ENCODE peak calls at places on chromosomes 11 and 22, in four cellular contexts. X, Y, J and V are unnamed samples.

GRCh38 chr22:25051073-25051472 is 98.6 kb downstream of the KIAA1671 start:
- DNase-seq in X (no peak), J (no peak), Y (no peak), V (no peak)

GRCh38 chr11:58963551-58964075 is 24.3 kb downstream of the GLYATL1 start:
- DNase-seq in Y (peak; percentile 65), X (no peak), J (peak; percentile 81), V (no peak)

GRCh38 chr11:68014157-68014965 is 4.2 kb downstream of the ALDH3B1 start:
- DNase-seq in Y (peak; percentile 55), J (no peak), X (no peak), V (peak; percentile 97)

GRCh38 chr11:123588117-123588815 is 66.2 kb downstream of the SCN3B start:
- DNase-seq in X (no peak), J (no peak), Y (peak; percentile 62), V (no peak)

GRCh38 chr22:39738746-39739145 is 154.8 kb downstream of the ENTHD1 start:
- DNase-seq in Y (no peak), J (no peak), X (no peak), V (no peak)

GRCh38 chr11:65290448-65291165 is 24.1 kb upstream of the CDC42EP2 start:
- DNase-seq in J (no peak), X (peak; percentile 59), Y (peak; percentile 93), V (peak; percentile 89)

GRCh38 chr22:33357894-33358440 is 299.8 kb upstream of the SYN3 start:
- DNase-seq in J (no peak), Y (no peak), X (no peak), V (no peak)

GRCh38 chr22:29738118-29738815 is 18.5 kb downstream of the CABP7 start:
- DNase-seq in Y (no peak), J (no peak), X (no peak), V (no peak)

GRCh38 chr11:42093541-42093940 is 634.1 kb upstream of the LRRC4C start:
- DNase-seq in J (no peak), X (no peak), Y (no peak), V (no peak)

GRCh38 chr11:61962213-61963015 is 5.0 kb downstream of the FTH1 start:
- DNase-seq in X (no peak), Y (no peak), J (no peak), V (no peak)

GRCh38 chr11:35944503-35945136 is 758 bp downstream of the LDLRAD3 start:
- DNase-seq in Y (no peak), J (peak; percentile 33), X (no peak), V (peak; percentile 57)

GRCh38 chr22:28329582-28330073 is 350.0 kb downstream of the TTC28 start:
- DNase-seq in Y (no peak), X (no peak), J (no peak), V (no peak)

GRCh38 chr11:64251986-64252837 is 882 bp downstream of the PLCB3 start:
- DNase-seq in J (peak; percentile 52), Y (peak; percentile 59), X (no peak), V (peak; percentile 57)

GRCh38 chr11:28697920-28698827 is 590.0 kb downstream of the METTL15 start:
- DNase-seq in Y (peak; percentile 64), J (peak; percentile 84), X (no peak), V (peak; percentile 49)

GRCh38 chr11:96014234-96014633 is 90.3 kb upstream of the MTMR2 start:
- DNase-seq in X (no peak), J (no peak), Y (no peak), V (no peak)

DNA sequence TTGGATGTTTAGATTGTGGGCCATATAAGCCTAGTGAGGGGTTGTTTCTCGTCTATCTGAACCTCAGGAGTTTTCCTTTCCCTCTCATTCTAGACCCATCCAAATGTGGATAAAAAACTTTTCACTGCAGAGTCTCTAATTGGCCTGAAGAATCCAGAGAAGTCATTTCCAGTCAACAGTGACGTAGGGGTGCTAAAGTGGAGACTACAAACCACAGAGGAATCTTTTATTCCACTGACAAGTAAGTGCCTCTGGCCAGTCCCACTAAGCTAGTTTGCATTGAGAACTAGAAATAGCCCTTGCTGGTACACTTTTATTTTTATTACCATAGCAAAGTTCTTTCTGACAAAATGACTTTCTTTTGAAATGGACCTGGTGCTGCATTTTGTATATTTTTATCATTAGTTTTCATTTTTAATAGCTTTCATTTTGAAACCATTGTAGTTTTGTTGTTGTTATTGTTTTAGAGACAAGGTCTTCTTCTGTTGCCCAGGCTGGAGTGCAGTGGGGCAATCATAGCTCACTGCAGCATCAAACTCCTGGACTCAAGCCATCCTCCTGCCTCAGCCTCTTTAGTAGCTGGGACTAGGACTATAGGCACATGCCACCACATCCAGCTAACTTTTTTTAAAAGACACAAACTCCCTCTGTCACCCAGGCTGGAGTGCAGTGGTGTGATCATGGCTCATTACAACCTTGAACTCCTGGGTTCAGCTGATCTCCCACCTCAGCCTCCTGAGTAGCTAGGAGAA is 14.6 kb upstream of the PHLDB1 start:
- DNase-seq in Y (no peak), X (no peak), J (no peak), V (no peak)
- H3K27me3 ChIP-seq in Y (no peaks in the 10 kb centered on the region), X (no peaks in the 10 kb centered on the region), J (no peaks in the 10 kb centered on the region), V (no peaks in the 10 kb centered on the region)

GRCh38 chr22:31637375-31637937 is 24.6 kb downstream of the PISD start:
- DNase-seq in Y (no peak), X (no peak), J (no peak), V (no peak)

GRCh38 chr22:31631381-31631780 is 30.6 kb downstream of the PISD start:
- DNase-seq in Y (no peak), J (no peak), X (no peak), V (no peak)

GRCh38 chr22:31637938-31638618 is 23.9 kb downstream of the PISD start:
- DNase-seq in Y (no peak), X (no peak), J (no peak), V (no peak)

GRCh38 chr22:31639640-31640039 is 22.4 kb downstream of the PISD start:
- DNase-seq in Y (no peak), J (no peak), X (no peak), V (no peak)

GRCh38 chr22:31635638-31636306 is 26.2 kb downstream of the PISD start:
- DNase-seq in X (no peak), J (no peak), Y (peak; percentile 55), V (no peak)
- H3K27ac ChIP-seq in X (no peak overlapping the region), J (no peak overlapping the region), Y (peak overlapping the region; percentile 52), V (no peak overlapping the region)

DNA sequence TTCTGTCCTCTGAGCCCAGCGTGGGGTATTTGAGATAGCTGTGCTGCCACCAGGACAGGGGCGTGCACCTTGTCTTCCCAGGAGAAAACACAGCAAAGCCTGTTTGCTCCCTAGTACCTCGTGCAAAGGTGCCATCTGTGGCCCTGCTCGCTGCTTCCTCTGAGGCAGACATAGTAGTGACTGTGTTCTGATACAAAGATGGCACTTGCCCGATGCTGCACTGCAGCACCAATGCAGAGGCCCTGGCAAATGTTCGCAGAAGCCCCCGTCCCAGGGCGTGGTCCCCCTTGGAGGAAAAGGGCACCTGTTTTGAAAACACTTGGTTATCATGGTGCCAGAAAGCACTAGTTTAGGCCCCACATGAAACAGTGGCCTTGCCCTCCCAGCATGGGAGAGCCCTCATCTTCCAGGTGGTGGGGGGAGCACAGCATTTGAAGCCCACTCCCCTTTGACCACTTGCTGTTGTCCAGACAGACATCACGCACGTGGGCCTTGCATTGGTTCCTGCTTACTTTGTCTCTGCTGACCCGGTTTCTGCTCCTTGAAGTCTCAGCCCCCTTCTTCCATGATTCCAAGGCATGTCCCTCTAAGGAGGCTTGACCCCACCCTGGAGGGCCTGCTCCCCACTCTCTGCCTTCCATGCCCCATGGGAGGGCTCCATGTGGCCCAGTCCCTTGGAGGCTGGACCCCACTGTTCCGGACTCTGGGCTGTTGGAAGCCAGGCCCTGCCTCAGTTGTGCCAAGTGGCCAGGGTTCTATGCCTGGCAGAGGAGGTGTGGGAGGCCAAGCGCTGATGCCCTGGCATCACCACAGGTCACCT is 109.5 kb downstream of the KCNQ1OT1 start:
- DNase-seq in X (no peak), Y (peak; percentile 3), J (no peak), V (no peak)
- H3K27me3 ChIP-seq in X (no peaks in the 10 kb centered on the region), Y (no peaks in the 10 kb centered on the region), J (peaks cover 82% of the 10 kb centered on the region), V (peaks cover 8% of the 10 kb centered on the region)

GRCh38 chr11:86747801-86748200 is 52.5 kb upstream of the PRSS23 start:
- DNase-seq in X (no peak), J (no peak), Y (no peak), V (no peak)

GRCh38 chr11:86745571-86745970 is 54.8 kb upstream of the PRSS23 start:
- DNase-seq in X (no peak), Y (no peak), J (no peak), V (no peak)

GRCh38 chr11:86748296-86748695 is 52.0 kb upstream of the PRSS23 start:
- DNase-seq in Y (no peak), J (no peak), X (no peak), V (peak; percentile 31)

GRCh38 chr11:86749376-86749775 is 51.0 kb upstream of the PRSS23 start:
- DNase-seq in Y (no peak), J (peak; percentile 28), X (no peak), V (no peak)

DNA sequence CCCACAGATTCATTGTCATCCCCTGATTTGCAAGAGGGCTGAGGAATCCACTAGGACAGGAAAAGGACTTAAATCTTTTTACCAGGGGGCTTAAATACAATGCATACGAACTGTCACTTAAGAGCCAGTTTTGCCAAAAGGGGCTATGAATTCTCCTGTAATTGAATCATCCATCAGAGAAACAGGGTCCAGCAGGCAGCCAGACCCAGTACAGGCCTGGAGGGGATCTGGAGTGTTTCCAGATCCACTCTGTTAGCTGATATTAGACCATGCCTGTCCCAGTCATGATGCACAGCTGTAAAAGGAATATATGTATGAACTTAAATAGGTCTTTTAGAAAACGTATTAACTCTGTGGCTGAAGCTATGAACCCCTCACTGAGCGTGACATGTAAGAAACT is 53.8 kb upstream of the PRSS23 start:
- DNase-seq in J (no peak), Y (no peak), X (no peak), V (no peak)
- H3K27ac ChIP-seq in J (no peak overlapping the region), Y (no peak overlapping the region), X (no peak overlapping the region), V (peak overlapping the region; percentile 99)

DNA sequence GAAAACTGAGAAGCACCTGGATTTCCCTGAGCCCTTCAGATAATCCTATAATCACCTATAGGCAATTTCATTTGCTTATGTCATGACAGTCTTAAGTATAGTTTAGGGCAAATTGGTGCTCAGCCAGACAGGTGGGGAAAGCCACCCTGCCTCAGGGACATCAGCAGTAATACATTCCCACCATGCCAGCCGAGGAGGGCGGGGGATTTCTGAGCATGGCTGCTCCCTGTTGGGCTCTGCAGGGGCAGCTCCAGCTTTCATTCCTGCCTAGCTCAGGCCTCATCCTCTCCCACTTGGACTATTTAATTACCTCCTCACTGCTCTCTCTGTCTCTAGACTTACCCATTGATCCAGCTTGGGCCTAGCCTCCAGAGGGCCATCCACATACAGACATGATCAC is 9.0 kb upstream of the DRD2 start:
- DNase-seq in Y (no peak), X (no peak), J (no peak), V (no peak)
- H3K27me3 ChIP-seq in Y (no peaks in the 10 kb centered on the region), X (no peaks in the 10 kb centered on the region), J (no peaks in the 10 kb centered on the region), V (no peaks in the 10 kb centered on the region)

DNA sequence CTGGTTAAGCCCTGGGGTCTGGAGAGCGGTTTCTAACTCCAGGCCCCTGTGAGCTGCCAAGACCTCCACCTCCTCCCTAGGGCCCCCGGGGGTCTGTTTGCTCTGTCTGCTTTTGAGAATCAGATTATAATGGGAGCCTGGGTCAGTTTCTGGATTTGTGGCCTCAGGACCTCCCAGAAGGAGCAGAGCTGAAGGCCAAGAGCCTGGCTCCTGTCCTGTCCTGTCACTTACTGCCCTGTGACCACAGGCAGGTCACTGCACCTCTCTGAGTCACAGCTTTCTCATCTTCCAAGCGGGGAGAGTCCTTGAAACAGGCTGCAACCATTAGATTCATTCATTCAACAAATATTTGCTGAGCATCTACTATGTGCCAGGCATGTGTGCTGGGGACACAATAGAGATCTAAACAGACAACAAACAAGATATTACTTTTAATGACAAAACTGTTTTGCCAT is 87.3 kb upstream of the FGF3 start:
- DNase-seq in X (no peak), Y (no peak), J (no peak), V (no peak)
- H3K27ac ChIP-seq in X (no peak overlapping the region), Y (no peak overlapping the region), J (no peak overlapping the region), V (no peak overlapping the region)

GRCh38 chr11:76671626-76672309 is 1.2 kb upstream of the LRRC32 start:
- DNase-seq in J (no peak), X (no peak), Y (no peak), V (no peak)
- H3K27me3 ChIP-seq in J (peaks cover 36% of the 10 kb centered on the region), X (no peaks in the 10 kb centered on the region), Y (no peaks in the 10 kb centered on the region), V (no peaks in the 10 kb centered on the region)